ENCODE peak calls at places on chromosomes 3 and 15, in ten cellular contexts. One of them, this sample, is unnamed.
A peak's percentile ranks its signal among the peaks of the same experiment; 100 is the strongest.

GRCh38 chr3:107476462-107476861 is 46.3 kb upstream of the BBX start:
- DNase-seq in NCI-H69: no peak
- DNase-seq in stimulated activated CD8-positive, alpha-beta memory T cell treated with anti-CD3 and anti-CD28 coated beads, Interleukin-7, amount 100 ng/mL, for 1 hour: no peak
- DNase-seq in stimulated activated CD4-positive, alpha-beta T cell treated with anti-CD3 and anti-CD28 coated beads, Interleukin-4, amount 100 ng/mL, for 48 hours: no peak
- DNase-seq in WERI-Rb-1: no peak
- DNase-seq in progenitor cell of endocrine pancreas: no peak
- DNase-seq in naive thymus-derived CD8-positive, alpha-beta T cell: no peak
- DNase-seq in activated CD8-positive, alpha-beta memory T cell treated with anti-CD3 and anti-CD28 coated beads, Interleukin-2, amount 50 U/mL, for 48 hours: no peak
- DNase-seq in heart left ventricle: no peak
- DNase-seq in transverse colon: no peak
- DNase-seq in this sample: no peak

GRCh38 chr15:68997050-68997449 is 17.4 kb upstream of the NOX5 start:
- DNase-seq in NCI-H69: no peak
- DNase-seq in stimulated activated CD8-positive, alpha-beta memory T cell treated with anti-CD3 and anti-CD28 coated beads, Interleukin-7, amount 100 ng/mL, for 1 hour: no peak
- DNase-seq in stimulated activated CD4-positive, alpha-beta T cell treated with anti-CD3 and anti-CD28 coated beads, Interleukin-4, amount 100 ng/mL, for 48 hours: no peak
- DNase-seq in WERI-Rb-1: no peak
- DNase-seq in progenitor cell of endocrine pancreas: no peak
- DNase-seq in naive thymus-derived CD8-positive, alpha-beta T cell: no peak
- DNase-seq in activated CD8-positive, alpha-beta memory T cell treated with anti-CD3 and anti-CD28 coated beads, Interleukin-2, amount 50 U/mL, for 48 hours: no peak
- DNase-seq in heart left ventricle: no peak
- DNase-seq in transverse colon: no peak
- DNase-seq in this sample: no peak

GRCh38 chr15:31260646-31261265 is 65.9 kb upstream of the KLF13 start:
- DNase-seq in NCI-H69: no peak
- DNase-seq in stimulated activated CD8-positive, alpha-beta memory T cell treated with anti-CD3 and anti-CD28 coated beads, Interleukin-7, amount 100 ng/mL, for 1 hour: no peak
- DNase-seq in stimulated activated CD4-positive, alpha-beta T cell treated with anti-CD3 and anti-CD28 coated beads, Interleukin-4, amount 100 ng/mL, for 48 hours: no peak
- DNase-seq in WERI-Rb-1: no peak
- DNase-seq in progenitor cell of endocrine pancreas: no peak
- DNase-seq in naive thymus-derived CD8-positive, alpha-beta T cell: no peak
- DNase-seq in activated CD8-positive, alpha-beta memory T cell treated with anti-CD3 and anti-CD28 coated beads, Interleukin-2, amount 50 U/mL, for 48 hours: no peak
- DNase-seq in heart left ventricle: no peak
- DNase-seq in transverse colon: no peak
- DNase-seq in this sample: no peak

GRCh38 chr15:33031324-33031736 is 163.2 kb downstream of the FMN1 start:
- DNase-seq in NCI-H69: peak; percentile 94
- DNase-seq in stimulated activated CD8-positive, alpha-beta memory T cell treated with anti-CD3 and anti-CD28 coated beads, Interleukin-7, amount 100 ng/mL, for 1 hour: no peak
- DNase-seq in stimulated activated CD4-positive, alpha-beta T cell treated with anti-CD3 and anti-CD28 coated beads, Interleukin-4, amount 100 ng/mL, for 48 hours: no peak
- DNase-seq in WERI-Rb-1: no peak
- DNase-seq in progenitor cell of endocrine pancreas: no peak
- DNase-seq in naive thymus-derived CD8-positive, alpha-beta T cell: no peak
- DNase-seq in activated CD8-positive, alpha-beta memory T cell treated with anti-CD3 and anti-CD28 coated beads, Interleukin-2, amount 50 U/mL, for 48 hours: no peak
- DNase-seq in heart left ventricle: no peak
- DNase-seq in transverse colon: no peak
- DNase-seq in this sample: peak; percentile 84

GRCh38 chr15:63559753-63560152 is 37.4 kb upstream of the FBXL22 start:
- DNase-seq in NCI-H69: no peak
- DNase-seq in stimulated activated CD8-positive, alpha-beta memory T cell treated with anti-CD3 and anti-CD28 coated beads, Interleukin-7, amount 100 ng/mL, for 1 hour: no peak
- DNase-seq in stimulated activated CD4-positive, alpha-beta T cell treated with anti-CD3 and anti-CD28 coated beads, Interleukin-4, amount 100 ng/mL, for 48 hours: no peak
- DNase-seq in WERI-Rb-1: no peak
- DNase-seq in progenitor cell of endocrine pancreas: no peak
- DNase-seq in naive thymus-derived CD8-positive, alpha-beta T cell: no peak
- DNase-seq in activated CD8-positive, alpha-beta memory T cell treated with anti-CD3 and anti-CD28 coated beads, Interleukin-2, amount 50 U/mL, for 48 hours: no peak
- DNase-seq in heart left ventricle: no peak
- DNase-seq in transverse colon: no peak
- DNase-seq in this sample: no peak

GRCh38 chr3:153354641-153355040 is 192.6 kb downstream of the RAP2B start:
- DNase-seq in NCI-H69: no peak
- DNase-seq in stimulated activated CD8-positive, alpha-beta memory T cell treated with anti-CD3 and anti-CD28 coated beads, Interleukin-7, amount 100 ng/mL, for 1 hour: no peak
- DNase-seq in stimulated activated CD4-positive, alpha-beta T cell treated with anti-CD3 and anti-CD28 coated beads, Interleukin-4, amount 100 ng/mL, for 48 hours: no peak
- DNase-seq in WERI-Rb-1: no peak
- DNase-seq in progenitor cell of endocrine pancreas: no peak
- DNase-seq in naive thymus-derived CD8-positive, alpha-beta T cell: no peak
- DNase-seq in activated CD8-positive, alpha-beta memory T cell treated with anti-CD3 and anti-CD28 coated beads, Interleukin-2, amount 50 U/mL, for 48 hours: no peak
- DNase-seq in heart left ventricle: no peak
- DNase-seq in transverse colon: no peak
- DNase-seq in this sample: no peak

GRCh38 chr3:31196881-31197364 is 302.5 kb upstream of the GADL1 start:
- DNase-seq in NCI-H69: no peak
- DNase-seq in stimulated activated CD8-positive, alpha-beta memory T cell treated with anti-CD3 and anti-CD28 coated beads, Interleukin-7, amount 100 ng/mL, for 1 hour: no peak
- DNase-seq in stimulated activated CD4-positive, alpha-beta T cell treated with anti-CD3 and anti-CD28 coated beads, Interleukin-4, amount 100 ng/mL, for 48 hours: no peak
- DNase-seq in WERI-Rb-1: no peak
- DNase-seq in progenitor cell of endocrine pancreas: no peak
- DNase-seq in naive thymus-derived CD8-positive, alpha-beta T cell: no peak
- DNase-seq in activated CD8-positive, alpha-beta memory T cell treated with anti-CD3 and anti-CD28 coated beads, Interleukin-2, amount 50 U/mL, for 48 hours: no peak
- DNase-seq in heart left ventricle: peak; percentile 33
- DNase-seq in transverse colon: no peak
- DNase-seq in this sample: no peak

GRCh38 chr15:99702895-99703602 is 30.2 kb downstream of the LYSMD4 start:
- DNase-seq in NCI-H69: peak; percentile 16
- DNase-seq in stimulated activated CD8-positive, alpha-beta memory T cell treated with anti-CD3 and anti-CD28 coated beads, Interleukin-7, amount 100 ng/mL, for 1 hour: no peak
- DNase-seq in stimulated activated CD4-positive, alpha-beta T cell treated with anti-CD3 and anti-CD28 coated beads, Interleukin-4, amount 100 ng/mL, for 48 hours: no peak
- DNase-seq in WERI-Rb-1: no peak
- DNase-seq in progenitor cell of endocrine pancreas: no peak
- DNase-seq in naive thymus-derived CD8-positive, alpha-beta T cell: no peak
- DNase-seq in activated CD8-positive, alpha-beta memory T cell treated with anti-CD3 and anti-CD28 coated beads, Interleukin-2, amount 50 U/mL, for 48 hours: no peak
- DNase-seq in heart left ventricle: no peak
- DNase-seq in transverse colon: no peak
- DNase-seq in this sample: peak; percentile 4

GRCh38 chr3:44914936-44915335 is 40.5 kb downstream of the TGM4 start:
- DNase-seq in NCI-H69: peak; percentile 43
- DNase-seq in stimulated activated CD8-positive, alpha-beta memory T cell treated with anti-CD3 and anti-CD28 coated beads, Interleukin-7, amount 100 ng/mL, for 1 hour: no peak
- DNase-seq in stimulated activated CD4-positive, alpha-beta T cell treated with anti-CD3 and anti-CD28 coated beads, Interleukin-4, amount 100 ng/mL, for 48 hours: no peak
- DNase-seq in WERI-Rb-1: peak; percentile 42
- DNase-seq in progenitor cell of endocrine pancreas: no peak
- DNase-seq in naive thymus-derived CD8-positive, alpha-beta T cell: no peak
- DNase-seq in activated CD8-positive, alpha-beta memory T cell treated with anti-CD3 and anti-CD28 coated beads, Interleukin-2, amount 50 U/mL, for 48 hours: no peak
- DNase-seq in heart left ventricle: no peak
- DNase-seq in transverse colon: no peak
- DNase-seq in this sample: no peak

GRCh38 chr15:50182233-50183013 is 427 bp downstream of the SLC27A2 start:
- DNase-seq in NCI-H69: peak; percentile 76
- DNase-seq in stimulated activated CD8-positive, alpha-beta memory T cell treated with anti-CD3 and anti-CD28 coated beads, Interleukin-7, amount 100 ng/mL, for 1 hour: no peak
- DNase-seq in stimulated activated CD4-positive, alpha-beta T cell treated with anti-CD3 and anti-CD28 coated beads, Interleukin-4, amount 100 ng/mL, for 48 hours: peak; percentile 28
- DNase-seq in WERI-Rb-1: peak; percentile 14
- DNase-seq in progenitor cell of endocrine pancreas: peak; percentile 19
- DNase-seq in naive thymus-derived CD8-positive, alpha-beta T cell: peak; percentile 26
- DNase-seq in activated CD8-positive, alpha-beta memory T cell treated with anti-CD3 and anti-CD28 coated beads, Interleukin-2, amount 50 U/mL, for 48 hours: peak; percentile 80
- DNase-seq in heart left ventricle: peak; percentile 23
- DNase-seq in transverse colon: peak; percentile 19
- DNase-seq in this sample: no peak

GRCh38 chr3:65871305-65872141 is 167.2 kb downstream of the MAGI1 start:
- DNase-seq in NCI-H69: peak; percentile 89
- DNase-seq in stimulated activated CD8-positive, alpha-beta memory T cell treated with anti-CD3 and anti-CD28 coated beads, Interleukin-7, amount 100 ng/mL, for 1 hour: no peak
- DNase-seq in stimulated activated CD4-positive, alpha-beta T cell treated with anti-CD3 and anti-CD28 coated beads, Interleukin-4, amount 100 ng/mL, for 48 hours: no peak
- DNase-seq in WERI-Rb-1: peak; percentile 89
- DNase-seq in progenitor cell of endocrine pancreas: no peak
- DNase-seq in naive thymus-derived CD8-positive, alpha-beta T cell: no peak
- DNase-seq in activated CD8-positive, alpha-beta memory T cell treated with anti-CD3 and anti-CD28 coated beads, Interleukin-2, amount 50 U/mL, for 48 hours: no peak
- DNase-seq in heart left ventricle: peak; percentile 50
- DNase-seq in transverse colon: peak; percentile 63
- DNase-seq in this sample: no peak

GRCh38 chr3:194910414-194910979 is 224.8 kb downstream of the FAM43A start:
- DNase-seq in NCI-H69: no peak
- DNase-seq in stimulated activated CD8-positive, alpha-beta memory T cell treated with anti-CD3 and anti-CD28 coated beads, Interleukin-7, amount 100 ng/mL, for 1 hour: no peak
- DNase-seq in stimulated activated CD4-positive, alpha-beta T cell treated with anti-CD3 and anti-CD28 coated beads, Interleukin-4, amount 100 ng/mL, for 48 hours: no peak
- DNase-seq in WERI-Rb-1: no peak
- DNase-seq in progenitor cell of endocrine pancreas: no peak
- DNase-seq in naive thymus-derived CD8-positive, alpha-beta T cell: no peak
- DNase-seq in activated CD8-positive, alpha-beta memory T cell treated with anti-CD3 and anti-CD28 coated beads, Interleukin-2, amount 50 U/mL, for 48 hours: no peak
- DNase-seq in heart left ventricle: no peak
- DNase-seq in transverse colon: no peak
- DNase-seq in this sample: no peak

GRCh38 chr15:24877174-24877573 is 77.6 kb upstream of the SNRPN start:
- DNase-seq in NCI-H69: no peak
- DNase-seq in stimulated activated CD8-positive, alpha-beta memory T cell treated with anti-CD3 and anti-CD28 coated beads, Interleukin-7, amount 100 ng/mL, for 1 hour: no peak
- DNase-seq in stimulated activated CD4-positive, alpha-beta T cell treated with anti-CD3 and anti-CD28 coated beads, Interleukin-4, amount 100 ng/mL, for 48 hours: no peak
- DNase-seq in WERI-Rb-1: no peak
- DNase-seq in progenitor cell of endocrine pancreas: no peak
- DNase-seq in naive thymus-derived CD8-positive, alpha-beta T cell: no peak
- DNase-seq in activated CD8-positive, alpha-beta memory T cell treated with anti-CD3 and anti-CD28 coated beads, Interleukin-2, amount 50 U/mL, for 48 hours: no peak
- DNase-seq in heart left ventricle: no peak
- DNase-seq in transverse colon: no peak
- DNase-seq in this sample: no peak

GRCh38 chr3:107184375-107184774 is 192.9 kb upstream of the CCDC54 start:
- DNase-seq in NCI-H69: no peak
- DNase-seq in stimulated activated CD8-positive, alpha-beta memory T cell treated with anti-CD3 and anti-CD28 coated beads, Interleukin-7, amount 100 ng/mL, for 1 hour: no peak
- DNase-seq in stimulated activated CD4-positive, alpha-beta T cell treated with anti-CD3 and anti-CD28 coated beads, Interleukin-4, amount 100 ng/mL, for 48 hours: no peak
- DNase-seq in WERI-Rb-1: no peak
- DNase-seq in progenitor cell of endocrine pancreas: no peak
- DNase-seq in naive thymus-derived CD8-positive, alpha-beta T cell: no peak
- DNase-seq in activated CD8-positive, alpha-beta memory T cell treated with anti-CD3 and anti-CD28 coated beads, Interleukin-2, amount 50 U/mL, for 48 hours: no peak
- DNase-seq in heart left ventricle: no peak
- DNase-seq in transverse colon: no peak
- DNase-seq in this sample: no peak

GRCh38 chr15:34217587-34218225 is 7.1 kb upstream of the EMC4 start:
- DNase-seq in NCI-H69: no peak
- DNase-seq in stimulated activated CD8-positive, alpha-beta memory T cell treated with anti-CD3 and anti-CD28 coated beads, Interleukin-7, amount 100 ng/mL, for 1 hour: no peak
- DNase-seq in stimulated activated CD4-positive, alpha-beta T cell treated with anti-CD3 and anti-CD28 coated beads, Interleukin-4, amount 100 ng/mL, for 48 hours: no peak
- DNase-seq in WERI-Rb-1: no peak
- DNase-seq in progenitor cell of endocrine pancreas: no peak
- DNase-seq in naive thymus-derived CD8-positive, alpha-beta T cell: no peak
- DNase-seq in activated CD8-positive, alpha-beta memory T cell treated with anti-CD3 and anti-CD28 coated beads, Interleukin-2, amount 50 U/mL, for 48 hours: no peak
- DNase-seq in heart left ventricle: no peak
- DNase-seq in transverse colon: no peak
- DNase-seq in this sample: peak; percentile 77

GRCh38 chr3:112682361-112682760 is 41.4 kb upstream of the CCDC80 start:
- DNase-seq in NCI-H69: no peak
- DNase-seq in stimulated activated CD8-positive, alpha-beta memory T cell treated with anti-CD3 and anti-CD28 coated beads, Interleukin-7, amount 100 ng/mL, for 1 hour: no peak
- DNase-seq in stimulated activated CD4-positive, alpha-beta T cell treated with anti-CD3 and anti-CD28 coated beads, Interleukin-4, amount 100 ng/mL, for 48 hours: no peak
- DNase-seq in WERI-Rb-1: no peak
- DNase-seq in progenitor cell of endocrine pancreas: no peak
- DNase-seq in naive thymus-derived CD8-positive, alpha-beta T cell: no peak
- DNase-seq in activated CD8-positive, alpha-beta memory T cell treated with anti-CD3 and anti-CD28 coated beads, Interleukin-2, amount 50 U/mL, for 48 hours: no peak
- DNase-seq in heart left ventricle: no peak
- DNase-seq in transverse colon: no peak
- DNase-seq in this sample: no peak

GRCh38 chr15:69035205-69035917 is 20.9 kb downstream of the NOX5 start:
- DNase-seq in NCI-H69: peak; percentile 58
- DNase-seq in stimulated activated CD8-positive, alpha-beta memory T cell treated with anti-CD3 and anti-CD28 coated beads, Interleukin-7, amount 100 ng/mL, for 1 hour: no peak
- DNase-seq in stimulated activated CD4-positive, alpha-beta T cell treated with anti-CD3 and anti-CD28 coated beads, Interleukin-4, amount 100 ng/mL, for 48 hours: no peak
- DNase-seq in WERI-Rb-1: peak; percentile 68
- DNase-seq in progenitor cell of endocrine pancreas: no peak
- DNase-seq in naive thymus-derived CD8-positive, alpha-beta T cell: no peak
- DNase-seq in activated CD8-positive, alpha-beta memory T cell treated with anti-CD3 and anti-CD28 coated beads, Interleukin-2, amount 50 U/mL, for 48 hours: peak; percentile 56
- DNase-seq in heart left ventricle: no peak
- DNase-seq in transverse colon: peak; percentile 26
- DNase-seq in this sample: no peak

GRCh38 chr15:76667943-76668715 is 237.0 kb downstream of the SCAPER start:
- DNase-seq in NCI-H69: no peak
- DNase-seq in stimulated activated CD8-positive, alpha-beta memory T cell treated with anti-CD3 and anti-CD28 coated beads, Interleukin-7, amount 100 ng/mL, for 1 hour: no peak
- DNase-seq in stimulated activated CD4-positive, alpha-beta T cell treated with anti-CD3 and anti-CD28 coated beads, Interleukin-4, amount 100 ng/mL, for 48 hours: no peak
- DNase-seq in WERI-Rb-1: no peak
- DNase-seq in progenitor cell of endocrine pancreas: no peak
- DNase-seq in naive thymus-derived CD8-positive, alpha-beta T cell: no peak
- DNase-seq in activated CD8-positive, alpha-beta memory T cell treated with anti-CD3 and anti-CD28 coated beads, Interleukin-2, amount 50 U/mL, for 48 hours: no peak
- DNase-seq in heart left ventricle: no peak
- DNase-seq in transverse colon: no peak
- DNase-seq in this sample: no peak

GRCh38 chr3:88921986-88922385 is 185.4 kb upstream of the EPHA3 start:
- DNase-seq in NCI-H69: no peak
- DNase-seq in stimulated activated CD8-positive, alpha-beta memory T cell treated with anti-CD3 and anti-CD28 coated beads, Interleukin-7, amount 100 ng/mL, for 1 hour: no peak
- DNase-seq in stimulated activated CD4-positive, alpha-beta T cell treated with anti-CD3 and anti-CD28 coated beads, Interleukin-4, amount 100 ng/mL, for 48 hours: no peak
- DNase-seq in WERI-Rb-1: no peak
- DNase-seq in progenitor cell of endocrine pancreas: no peak
- DNase-seq in naive thymus-derived CD8-positive, alpha-beta T cell: no peak
- DNase-seq in activated CD8-positive, alpha-beta memory T cell treated with anti-CD3 and anti-CD28 coated beads, Interleukin-2, amount 50 U/mL, for 48 hours: no peak
- DNase-seq in heart left ventricle: no peak
- DNase-seq in transverse colon: no peak
- DNase-seq in this sample: no peak

GRCh38 chr3:74167926-74168325 is 446.5 kb downstream of the CNTN3 start:
- DNase-seq in NCI-H69: no peak
- DNase-seq in stimulated activated CD8-positive, alpha-beta memory T cell treated with anti-CD3 and anti-CD28 coated beads, Interleukin-7, amount 100 ng/mL, for 1 hour: no peak
- DNase-seq in stimulated activated CD4-positive, alpha-beta T cell treated with anti-CD3 and anti-CD28 coated beads, Interleukin-4, amount 100 ng/mL, for 48 hours: no peak
- DNase-seq in WERI-Rb-1: no peak
- DNase-seq in progenitor cell of endocrine pancreas: no peak
- DNase-seq in naive thymus-derived CD8-positive, alpha-beta T cell: no peak
- DNase-seq in activated CD8-positive, alpha-beta memory T cell treated with anti-CD3 and anti-CD28 coated beads, Interleukin-2, amount 50 U/mL, for 48 hours: no peak
- DNase-seq in heart left ventricle: no peak
- DNase-seq in transverse colon: no peak
- DNase-seq in this sample: no peak

GRCh38 chr3:165185707-165186327 is 10.4 kb downstream of the SLITRK3 start:
- DNase-seq in NCI-H69: peak; percentile 83
- DNase-seq in stimulated activated CD8-positive, alpha-beta memory T cell treated with anti-CD3 and anti-CD28 coated beads, Interleukin-7, amount 100 ng/mL, for 1 hour: no peak
- DNase-seq in stimulated activated CD4-positive, alpha-beta T cell treated with anti-CD3 and anti-CD28 coated beads, Interleukin-4, amount 100 ng/mL, for 48 hours: peak; percentile 18
- DNase-seq in WERI-Rb-1: peak; percentile 66
- DNase-seq in progenitor cell of endocrine pancreas: peak; percentile 38
- DNase-seq in naive thymus-derived CD8-positive, alpha-beta T cell: no peak
- DNase-seq in activated CD8-positive, alpha-beta memory T cell treated with anti-CD3 and anti-CD28 coated beads, Interleukin-2, amount 50 U/mL, for 48 hours: peak; percentile 53
- DNase-seq in heart left ventricle: peak; percentile 32
- DNase-seq in transverse colon: peak; percentile 63
- DNase-seq in this sample: peak; percentile 58

GRCh38 chr3:76043746-76044145 is 258.4 kb upstream of the ZNF717 start:
- DNase-seq in NCI-H69: no peak
- DNase-seq in stimulated activated CD8-positive, alpha-beta memory T cell treated with anti-CD3 and anti-CD28 coated beads, Interleukin-7, amount 100 ng/mL, for 1 hour: no peak
- DNase-seq in stimulated activated CD4-positive, alpha-beta T cell treated with anti-CD3 and anti-CD28 coated beads, Interleukin-4, amount 100 ng/mL, for 48 hours: no peak
- DNase-seq in WERI-Rb-1: no peak
- DNase-seq in progenitor cell of endocrine pancreas: no peak
- DNase-seq in naive thymus-derived CD8-positive, alpha-beta T cell: no peak
- DNase-seq in activated CD8-positive, alpha-beta memory T cell treated with anti-CD3 and anti-CD28 coated beads, Interleukin-2, amount 50 U/mL, for 48 hours: no peak
- DNase-seq in heart left ventricle: no peak
- DNase-seq in transverse colon: no peak
- DNase-seq in this sample: no peak

GRCh38 chr3:50573566-50574279 is 4.4 kb downstream of the HEMK1 start:
- DNase-seq in NCI-H69: no peak
- DNase-seq in stimulated activated CD8-positive, alpha-beta memory T cell treated with anti-CD3 and anti-CD28 coated beads, Interleukin-7, amount 100 ng/mL, for 1 hour: peak; percentile 46
- DNase-seq in stimulated activated CD4-positive, alpha-beta T cell treated with anti-CD3 and anti-CD28 coated beads, Interleukin-4, amount 100 ng/mL, for 48 hours: peak; percentile 54
- DNase-seq in WERI-Rb-1: no peak
- DNase-seq in progenitor cell of endocrine pancreas: no peak
- DNase-seq in naive thymus-derived CD8-positive, alpha-beta T cell: no peak
- DNase-seq in activated CD8-positive, alpha-beta memory T cell treated with anti-CD3 and anti-CD28 coated beads, Interleukin-2, amount 50 U/mL, for 48 hours: peak; percentile 88
- DNase-seq in heart left ventricle: no peak
- DNase-seq in transverse colon: peak; percentile 25
- DNase-seq in this sample: no peak